ENCODE peak calls at places on chromosomes 1 and 21, in four cellular contexts. P, R, Q and Y are unnamed samples.

GRCh38 chr21:42853621-42854020 is 25.7 kb downstream of the WDR4 start:
- DNase-seq in R (no peak), P (no peak), Q (no peak), Y (no peak)

GRCh38 chr1:109669246-109669948 is 1.5 kb downstream of the GSTM2 start:
- DNase-seq in Q (no peak), P (no peak), R (no peak), Y (no peak)

GRCh38 chr1:89254658-89255287 is 17.9 kb downstream of the GBP5 start:
- DNase-seq in P (no peak), Q (no peak), R (no peak), Y (no peak)

GRCh38 chr1:248421384-248421783 is 18.5 kb downstream of the OR2T1 start:
- DNase-seq in R (no peak), P (no peak), Q (no peak), Y (no peak)

GRCh38 chr1:111045033-111045722 is 81.5 kb upstream of the LRIF1 start:
- DNase-seq in P (no peak), Q (no peak), R (no peak), Y (no peak)

GRCh38 chr1:162010175-162010506 is 13.5 kb downstream of the OLFML2B start:
- DNase-seq in R (no peak), P (no peak), Q (no peak), Y (no peak)

GRCh38 chr1:44108241-44108640 is 10.4 kb upstream of the KLF17 start:
- DNase-seq in R (no peak), Q (no peak), P (no peak), Y (no peak)

GRCh38 chr1:235990376-235990795 is 74.5 kb downstream of the NID1 start:
- DNase-seq in P (no peak), Q (no peak), R (no peak), Y (no peak)

GRCh38 chr1:210726621-210727020 is 397.9 kb downstream of the HHAT start:
- DNase-seq in P (no peak), R (no peak), Q (no peak), Y (no peak)

GRCh38 chr1:33349081-33349759 is 28.3 kb upstream of the A3GALT2 start:
- DNase-seq in R (peak), Q (peak), P (peak), Y (peak)

GRCh38 chr1:7550261-7550850 is 220.7 kb upstream of the VAMP3 start:
- DNase-seq in Q (peak), P (no peak), R (no peak), Y (no peak)

GRCh38 chr1:54254055-54254454 is 54.1 kb downstream of the MRPL37 start:
- DNase-seq in Q (peak), R (no peak), P (no peak), Y (no peak)

DNA sequence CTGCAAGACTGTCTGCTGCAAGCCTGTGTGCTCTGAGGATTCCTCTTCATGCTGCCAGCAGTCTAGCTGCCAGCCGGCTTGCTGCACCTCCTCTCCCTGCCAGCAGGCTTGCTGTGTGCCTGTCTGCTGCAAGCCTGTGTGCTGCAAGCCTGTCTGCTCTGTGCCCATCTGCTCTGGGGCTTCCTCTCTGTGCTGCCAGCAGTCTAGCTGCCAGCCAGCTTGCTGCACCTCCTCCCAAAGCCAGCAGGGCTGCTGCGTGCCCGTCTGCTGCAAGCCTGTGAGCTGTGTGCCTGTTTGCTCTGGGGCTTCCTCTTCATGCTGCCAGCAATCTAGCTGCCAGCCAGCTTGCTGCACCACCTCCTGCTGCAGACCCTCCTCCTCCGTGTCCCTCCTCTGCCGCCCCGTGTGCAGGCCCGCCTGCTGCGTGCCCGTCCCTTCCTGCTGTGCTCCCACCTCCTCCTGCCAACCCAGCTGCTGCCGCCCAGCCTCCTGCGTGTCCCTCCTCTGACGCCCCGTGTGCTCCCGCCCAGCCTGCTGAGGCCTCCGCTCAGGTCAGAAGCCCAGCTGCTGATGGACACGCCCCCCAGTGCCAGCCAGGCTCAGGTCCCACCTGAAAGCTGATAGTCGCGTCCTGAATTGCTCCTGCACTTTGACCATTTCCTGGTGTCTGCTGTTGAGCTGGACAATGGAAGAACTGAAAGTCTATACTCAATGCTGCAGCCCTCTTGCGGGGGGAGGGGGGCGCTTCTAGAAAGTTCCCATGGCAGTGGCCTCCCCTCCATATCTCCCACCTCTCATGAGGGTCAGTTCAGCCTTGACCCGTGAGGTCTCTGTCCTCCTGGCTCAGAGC is 1.2 kb downstream of the KRTAP10-4 start:
- DNase-seq in R (no peak), Q (no peak), P (no peak), Y (no peak)
- H3K27ac ChIP-seq in R (no peak), Q (no peak), P (no peak), Y (no peak)

DNA sequence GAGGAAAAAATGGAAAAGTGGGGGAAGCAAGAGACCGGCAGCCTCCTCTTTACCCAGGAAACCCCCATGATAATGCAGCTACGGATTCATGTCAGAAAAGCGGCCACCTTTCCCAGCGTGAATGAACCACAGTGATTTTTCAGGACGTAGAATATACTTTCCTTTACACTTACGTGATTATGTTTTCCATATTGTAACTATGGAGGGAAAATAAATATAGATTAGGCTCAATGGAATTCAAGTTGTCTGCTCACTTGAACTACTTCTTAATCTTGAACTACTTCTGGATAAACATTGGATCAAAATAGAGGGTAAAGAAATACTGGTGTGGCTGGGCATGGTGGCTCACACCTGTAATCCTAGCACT is 80.4 kb upstream of the GREM2 start:
- DNase-seq in R (no peak), Q (no peak), P (no peak), Y (no peak)
- H3K27ac ChIP-seq in R (no peak), Q (no peak), P (no peak), Y (no peak)

DNA sequence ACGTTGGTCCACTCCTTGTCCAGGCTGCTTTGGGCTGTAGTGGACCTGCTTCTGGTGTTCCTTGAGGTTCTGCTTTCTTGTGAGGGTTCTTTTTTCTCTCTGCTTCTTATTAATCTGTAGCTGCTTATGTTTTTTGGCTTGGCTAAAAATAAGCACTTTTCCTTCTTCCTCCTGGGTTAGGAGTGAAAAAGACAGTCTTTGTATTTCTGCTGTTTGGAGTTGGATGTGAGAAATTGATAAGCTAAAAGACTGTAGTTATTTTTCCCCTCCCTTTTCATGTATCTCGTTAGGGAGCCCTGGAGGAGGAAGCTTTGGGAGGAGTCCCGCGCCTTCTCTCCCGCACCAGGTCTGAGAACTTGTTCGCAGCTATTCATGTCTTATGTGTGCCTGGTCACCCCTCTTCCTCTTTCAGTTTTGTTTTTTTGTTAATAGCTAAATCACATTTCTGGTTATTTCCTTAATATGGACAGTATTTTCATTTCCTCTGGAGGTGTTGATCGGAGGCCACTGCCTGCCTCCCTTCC is 79.0 kb downstream of the GALNT2 start:
- DNase-seq in R (no peak), P (no peak), Q (no peak), Y (no peak)
- H3K27ac ChIP-seq in R (peak), P (peak), Q (peak), Y (no peak)

GRCh38 chr1:207745839-207746767 is 5.8 kb upstream of the CD46 start:
- DNase-seq in P (no peak), R (no peak), Q (no peak), Y (no peak)

GRCh38 chr1:207745285-207745684 is 6.6 kb upstream of the CD46 start:
- DNase-seq in R (no peak), Q (no peak), P (no peak), Y (no peak)

GRCh38 chr1:207748737-207749528 is 2.9 kb upstream of the CD46 start:
- DNase-seq in R (no peak), Q (no peak), P (peak), Y (no peak)

GRCh38 chr1:207750901-207751300 is 953 bp upstream of the CD46 start:
- DNase-seq in R (no peak), Q (no peak), P (no peak), Y (no peak)

GRCh38 chr1:207747627-207748492 is 4.0 kb upstream of the CD46 start:
- DNase-seq in R (no peak), Q (no peak), P (no peak), Y (no peak)
- H3K27ac ChIP-seq in R (no peak), Q (no peak), P (peak), Y (no peak)

GRCh38 chr1:119632836-119633235 is 15.2 kb downstream of the ZNF697 start:
- DNase-seq in R (no peak), P (no peak), Q (no peak), Y (no peak)

GRCh38 chr1:119636500-119637089 is 11.5 kb downstream of the ZNF697 start:
- DNase-seq in Q (no peak), P (no peak), R (no peak), Y (no peak)

GRCh38 chr1:119637719-119638118 is 10.3 kb downstream of the ZNF697 start:
- DNase-seq in P (no peak), R (no peak), Q (no peak), Y (no peak)

GRCh38 chr1:119633575-119634325 is 14.3 kb downstream of the ZNF697 start:
- DNase-seq in R (no peak), Q (no peak), P (no peak), Y (no peak)

GRCh38 chr1:119635801-119636390 is 12.2 kb downstream of the ZNF697 start:
- DNase-seq in Q (no peak), R (no peak), P (no peak), Y (no peak)
- H3K27ac ChIP-seq in Q (peak), R (peak), P (no peak), Y (no peak)

GRCh38 chr1:219724440-219724839 is 111.5 kb upstream of the ZC3H11B start:
- DNase-seq in Q (no peak), R (no peak), P (no peak), Y (no peak)
- H3K27ac ChIP-seq in Q (no peak), R (no peak), P (no peak), Y (no peak)

DNA sequence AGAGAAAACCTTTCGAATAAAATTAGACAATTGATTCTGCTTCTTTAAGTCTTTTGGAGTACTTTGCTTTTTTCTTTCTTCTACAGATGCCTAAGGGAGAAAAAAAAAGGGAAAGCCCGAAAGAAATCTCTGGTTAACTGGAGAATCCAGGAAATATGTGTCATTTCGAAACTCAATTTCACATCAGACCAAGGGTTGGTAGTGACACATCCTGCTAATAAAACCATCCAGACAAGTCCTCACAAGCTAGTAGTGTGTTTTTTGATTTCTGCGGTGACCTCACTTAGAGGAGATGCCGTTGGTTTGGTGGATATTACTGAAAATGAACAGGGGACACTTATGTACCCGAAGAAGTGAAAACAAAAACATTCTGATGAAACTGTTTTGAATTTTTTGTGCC is 726.5 kb upstream of the ADAMTS5 start:
- DNase-seq in R (no peak), P (no peak), Q (no peak), Y (no peak)
- H3K27ac ChIP-seq in R (no peak), P (no peak), Q (no peak), Y (no peak)

DNA sequence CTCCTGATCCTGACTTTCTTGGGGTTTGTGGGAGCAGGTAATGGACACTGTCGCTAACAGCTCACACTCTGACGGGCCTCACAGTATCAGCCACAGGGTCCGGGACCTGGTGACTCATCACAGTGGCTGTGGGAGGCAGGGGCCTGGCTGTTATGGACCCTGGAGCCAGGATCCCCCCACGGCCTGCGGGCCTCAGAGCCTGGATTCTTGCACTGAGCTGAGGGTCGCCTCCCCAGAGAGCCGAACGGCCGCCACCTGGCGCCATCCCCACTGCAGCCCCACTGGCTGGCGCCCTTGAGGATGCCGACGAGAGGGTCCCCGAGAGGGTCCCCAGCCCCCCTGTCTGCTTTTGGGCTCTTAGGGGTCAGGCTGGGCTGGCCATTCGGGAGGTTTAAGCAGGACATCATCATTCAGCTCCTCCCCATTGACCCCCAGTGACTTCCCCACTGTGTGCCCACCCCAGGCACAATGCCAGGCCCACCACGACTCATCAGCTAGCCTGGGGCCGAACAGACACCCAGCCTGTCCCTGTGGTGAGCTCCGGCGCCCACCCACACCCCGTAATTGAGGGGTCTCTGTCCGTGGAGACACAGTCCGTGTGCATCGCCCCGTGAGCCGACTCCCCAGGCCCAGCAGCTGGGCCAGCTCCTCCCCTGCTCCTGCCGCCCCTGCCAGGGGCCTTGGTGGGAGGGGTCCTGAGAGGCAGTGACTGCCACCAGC is 30.8 kb upstream of the TRAPPC10 start:
- DNase-seq in R (no peak), Q (no peak), P (no peak), Y (no peak)
- H3K27ac ChIP-seq in R (no peak), Q (no peak), P (no peak), Y (no peak)